ENCODE peak calls at places on chromosome 9, in five cellular contexts. P is gastrocnemius medialis, M is ovary, B is A549, R is heart left ventricle. D is an unnamed sample.

GRCh38 chr9:126860077-126860756 is at the start of gene ZBTB34:
- DNase-seq in P (peak), M (peak), B (peak), R (peak), D (peak)

GRCh38 chr9:95508242-95508967 is 8.4 kb downstream of the PTCH1 start:
- DNase-seq in P (no peak), M (peak), B (no peak), R (no peak), D (no peak)

GRCh38 chr9:89674667-89675402 is 70.0 kb downstream of the GADD45G start:
- DNase-seq in P (peak), M (no peak), B (no peak), R (peak), D (no peak)

GRCh38 chr9:74330487-74331214 is 166.5 kb upstream of the RORB start:
- DNase-seq in P (no peak), M (no peak), B (no peak), R (no peak), D (no peak)

GRCh38 chr9:72048850-72049249 is 11.6 kb downstream of the C9orf57 start:
- DNase-seq in P (no peak), M (no peak), B (no peak), R (no peak), D (no peak)

GRCh38 chr9:133854785-133855184 is 116.6 kb upstream of the SARDH start:
- DNase-seq in P (no peak), M (no peak), B (no peak), R (no peak), D (no peak)

GRCh38 chr9:136958898-136959850 is 7.1 kb downstream of the LCN12 start:
- DNase-seq in P (no peak), M (no peak), B (no peak), R (peak), D (no peak)

GRCh38 chr9:137077758-137078693 is 709 bp downstream of the UAP1L1 start:
- DNase-seq in P (no peak), M (no peak), B (no peak), R (no peak), D (peak)

GRCh38 chr9:96450613-96451544 is 910 bp downstream of the HABP4 start:
- DNase-seq in P (peak), M (peak), B (peak), R (peak), D (peak)

GRCh38 chr9:19154135-19154612 is 26.9 kb upstream of the PLIN2 start:
- DNase-seq in P (no peak), M (peak), B (no peak), R (peak), D (peak)
- TF ChIP-seq POLR2A in P (no peak), M (no peak), B (no peak), R (no peak), D (no peak)

GRCh38 chr9:125142560-125143376 is 560 bp downstream of the SCAI start:
- DNase-seq in P (no peak), M (peak), B (no peak), R (no peak), D (no peak)

GRCh38 chr9:125147401-125147951 is 4.1 kb upstream of the SCAI start:
- DNase-seq in P (no peak), M (no peak), B (no peak), R (no peak), D (no peak)

GRCh38 chr9:125145425-125145824 is 2.1 kb upstream of the SCAI start:
- DNase-seq in P (no peak), M (no peak), B (no peak), R (no peak), D (no peak)

GRCh38 chr9:125143377-125144090 is at the start of gene SCAI:
- DNase-seq in P (peak), M (peak), B (peak), R (peak), D (peak)

DNA sequence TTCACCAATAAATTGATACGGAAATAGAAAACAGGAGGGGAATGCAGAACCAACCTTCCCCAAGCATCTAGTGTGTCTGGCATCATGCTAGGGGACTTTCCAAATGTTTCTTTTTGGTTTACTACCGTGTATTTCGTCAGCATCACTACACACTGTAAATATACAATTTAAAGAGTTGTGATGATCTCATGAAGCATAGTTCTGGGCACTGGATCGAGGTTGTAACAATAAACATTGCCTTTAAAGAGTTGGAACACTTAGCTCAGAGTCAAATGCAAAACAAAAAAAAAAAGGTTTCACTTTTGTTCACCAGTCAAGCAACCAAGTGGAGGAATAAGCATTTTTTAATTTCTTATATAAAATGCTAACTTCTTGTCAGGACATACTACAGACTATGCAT is 2.9 kb upstream of the SCAI start:
- DNase-seq in P (no peak), M (no peak), B (no peak), R (no peak), D (no peak)
- H3K27ac ChIP-seq in P (no peak), M (no peak), B (no peak), R (no peak), D (no peak)

DNA sequence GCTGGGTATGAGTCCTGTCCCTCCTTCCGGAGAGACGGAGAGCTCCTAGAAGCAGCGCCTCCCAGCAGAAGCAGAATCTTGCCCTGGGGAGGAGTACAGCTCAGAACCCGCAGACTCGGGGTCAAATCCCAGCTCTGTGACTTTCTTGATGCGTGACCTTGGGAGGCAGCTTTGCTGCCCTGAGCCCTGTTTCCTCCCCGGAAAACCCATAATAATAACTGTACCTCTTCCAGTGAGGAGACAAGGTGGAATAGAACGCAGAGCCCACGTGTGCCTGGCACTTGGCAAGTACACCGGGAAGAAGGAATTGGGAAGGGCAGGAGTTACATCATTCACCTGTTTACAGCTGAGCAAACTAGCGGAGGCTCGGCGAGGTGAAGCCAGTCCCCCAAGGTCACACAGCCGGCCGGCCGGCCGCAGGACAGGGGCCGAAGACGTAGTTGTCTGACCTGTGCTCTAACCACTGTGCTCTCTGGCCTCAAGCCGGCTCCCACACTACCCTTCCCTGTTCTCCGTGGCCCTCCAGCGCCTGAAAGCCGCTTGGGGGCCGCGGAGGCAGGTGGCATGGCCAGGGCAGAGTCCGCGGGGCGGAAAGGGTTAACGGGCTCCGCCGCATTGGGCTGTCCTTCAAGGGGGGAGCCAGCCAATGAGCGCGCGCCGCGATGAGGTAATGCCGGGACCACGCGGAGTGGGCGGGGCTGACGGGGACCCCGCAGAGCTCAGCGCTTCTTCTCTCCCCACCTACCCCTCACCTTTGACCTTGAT is 125.3 kb downstream of the C9orf50 start:
- DNase-seq in P (peak), M (peak), B (peak), R (peak), D (peak)
- TF ChIP-seq POLR2A in P (peak), M (no peak), B (no peak), R (no peak), D (peak)

GRCh38 chr9:33903157-33903780 is 86.3 kb downstream of the UBE2R2 start:
- DNase-seq in P (no peak), M (no peak), B (no peak), R (no peak), D (no peak)
- H3K27ac ChIP-seq in P (no peak), M (no peak), B (no peak), R (no peak), D (no peak)

DNA sequence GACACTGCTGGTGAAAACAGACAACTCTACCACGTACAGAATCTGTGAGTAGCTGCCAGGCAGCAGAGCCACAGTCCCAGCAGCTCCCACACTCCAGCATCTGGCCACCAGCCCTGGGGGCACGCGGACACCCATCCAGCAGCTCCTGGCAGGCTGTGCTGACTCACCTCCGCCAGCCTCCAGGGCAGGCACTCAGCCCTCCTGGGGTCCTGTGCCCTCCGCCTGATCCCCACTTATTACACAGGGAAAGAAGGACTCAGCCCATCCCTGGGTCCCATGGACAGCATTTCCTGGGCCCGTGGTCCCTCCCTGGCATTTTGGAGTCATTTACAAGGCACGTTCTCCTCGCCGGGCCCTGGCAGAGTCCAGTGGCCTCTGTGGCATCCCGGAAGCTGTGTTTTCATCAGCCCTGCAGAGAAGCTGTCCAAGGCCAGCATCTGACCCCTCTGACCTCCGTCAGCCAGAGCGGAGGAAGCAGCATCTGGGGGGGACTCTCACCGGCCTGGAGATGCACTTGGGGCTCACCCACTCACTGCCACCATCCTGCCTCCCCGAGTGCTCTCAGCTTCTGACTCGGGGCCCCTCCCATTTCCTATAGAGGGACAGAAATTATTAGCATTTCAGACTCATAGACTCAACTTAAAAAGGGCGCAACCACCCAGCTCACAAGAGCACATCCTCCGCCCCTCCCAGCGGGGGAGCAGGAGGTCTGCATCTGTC is 21.6 kb downstream of the PAEP start:
- DNase-seq in P (no peak), M (no peak), B (no peak), R (no peak), D (no peak)
- TF ChIP-seq POLR2A in P (no peak), M (no peak), B (no peak), R (no peak), D (no peak)

DNA sequence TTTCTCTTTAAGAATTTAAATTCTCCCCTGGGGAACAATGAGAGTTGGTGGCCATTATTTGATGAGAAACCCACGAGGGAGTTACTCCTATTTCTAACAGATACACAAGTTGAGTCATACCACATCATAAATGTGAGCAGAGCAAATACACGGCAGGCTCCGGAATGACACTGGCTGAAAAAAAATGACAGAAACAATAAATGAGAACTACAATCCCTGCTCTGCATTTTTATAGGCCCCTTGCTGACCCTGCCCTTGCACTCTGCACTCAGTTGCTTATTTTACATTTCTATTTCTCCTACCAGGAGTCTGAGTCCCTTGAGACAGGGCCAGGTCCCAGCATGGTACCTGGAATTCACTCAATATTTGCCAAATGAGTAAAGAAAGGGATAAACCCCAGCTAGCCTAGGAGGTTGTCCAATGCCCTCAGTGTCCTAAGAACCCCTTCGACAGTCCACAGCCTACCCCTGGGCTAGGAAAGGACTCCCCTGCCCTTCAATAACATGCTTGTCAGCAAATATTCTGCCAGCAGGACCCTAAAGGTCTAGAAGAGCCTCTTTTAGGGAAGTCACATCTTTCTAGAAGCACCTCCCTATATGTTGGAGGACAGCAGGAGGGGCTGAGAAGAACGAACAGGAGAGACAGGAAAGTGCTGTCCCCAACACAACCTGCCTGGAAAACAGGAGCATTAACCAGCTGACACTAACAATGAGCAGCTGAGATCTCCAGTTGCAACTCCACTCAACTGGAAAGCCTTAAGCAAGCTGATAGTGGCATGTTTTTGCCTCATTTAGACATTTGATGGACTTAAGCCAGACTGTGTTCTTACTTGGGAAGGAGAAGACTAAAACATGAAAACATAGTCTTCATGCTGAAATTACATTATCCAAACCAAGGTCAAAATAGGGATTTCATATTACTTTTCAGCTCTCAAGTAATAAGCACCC is 191.2 kb downstream of the ACTL7B start:
- DNase-seq in P (no peak), M (no peak), B (no peak), R (no peak), D (no peak)
- H3K27ac ChIP-seq in P (no peak), M (no peak), B (no peak), R (no peak), D (no peak)

GRCh38 chr9:90801507-90802289 is at the start of gene SYK:
- DNase-seq in P (peak), M (no peak), B (no peak), R (peak), D (no peak)
- TF ChIP-seq POLR2A in P (peak), M (no peak), B (no peak), R (no peak), D (no peak)

GRCh38 chr9:19074836-19075235 is 25.6 kb downstream of the RRAGA start:
- DNase-seq in P (no peak), M (no peak), B (no peak), R (no peak), D (no peak)
- H3K27ac ChIP-seq in P (no peak), M (no peak), B (no peak), R (no peak), D (no peak)

GRCh38 chr9:35750256-35750531 is 1.1 kb downstream of the RGP1 start:
- DNase-seq in P (no peak), M (no peak), B (no peak), R (no peak), D (no peak)

GRCh38 chr9:35746583-35746982 is 2.4 kb downstream of the GBA2 start:
- DNase-seq in P (no peak), M (no peak), B (no peak), R (no peak), D (no peak)

GRCh38 chr9:35749515-35750255 is 598 bp downstream of the RGP1 start:
- DNase-seq in P (no peak), M (no peak), B (no peak), R (no peak), D (no peak)

GRCh38 chr9:35748239-35748857 is 680 bp downstream of the GBA2 start:
- DNase-seq in P (no peak), M (no peak), B (no peak), R (peak), D (no peak)

GRCh38 chr9:35748858-35749514 is at the start of the genes GBA2 and RGP1:
- DNase-seq in P (peak), M (peak), B (peak), R (peak), D (peak)
- TF ChIP-seq POLR2A in P (peak), M (peak), B (peak), R (peak), D (no peak)

D was measured in suprapubic skin.